ENCODE peak calls at places on chromosome 17, in eight cellular contexts. X is stimulated activated CD4-positive, alpha-beta T cell treated with anti-CD3 and anti-CD28 coated beads, Interleukin-2, amount 100 ng/mL, for 48 hours; O is T-helper 1 cell; Y is EH; R is AG09319; V is thoracic aorta; D is fibroblast of lung; M is activated T-helper 1 cell treated with anti-CD3 and anti-CD28 coated beads, Interleukin-2, amount 50 U/mL, for 16 hours. N is an unnamed sample.

GRCh38 chr17:40130352-40131042 is 8.7 kb downstream of the MSL1 start:
- DNase-seq in X (no peak), O (no peak), Y (no peak), R (no peak), V (no peak), D (no peak), M (no peak), N (no peak)

GRCh38 chr17:79991924-79992656 is 43.6 kb downstream of the TBC1D16 start:
- DNase-seq in X (no peak), O (no peak), Y (peak), R (no peak), V (no peak), D (no peak), M (no peak), N (no peak)

GRCh38 chr17:1779571-1780074 is 17.8 kb downstream of the SERPINF1 start:
- DNase-seq in X (no peak), O (no peak), Y (peak), R (peak), V (no peak), D (peak), M (no peak), N (no peak)

GRCh38 chr17:13931111-13931526 is 138.2 kb upstream of the COX10 start:
- DNase-seq in X (no peak), O (no peak), Y (peak), R (peak), V (no peak), D (peak), M (no peak), N (no peak)

GRCh38 chr17:10266477-10266876 is 68.1 kb upstream of the GAS7 start:
- DNase-seq in X (no peak), O (no peak), Y (no peak), R (no peak), V (no peak), D (no peak), M (no peak), N (no peak)

GRCh38 chr17:73773702-73774101 is 129.5 kb upstream of the SDK2 start:
- DNase-seq in X (no peak), O (no peak), Y (no peak), R (no peak), V (no peak), D (peak), M (no peak), N (no peak)

GRCh38 chr17:81735181-81736102 is 23.4 kb downstream of the SLC25A10 start:
- DNase-seq in X (no peak), O (no peak), Y (peak), R (no peak), V (no peak), D (peak), M (no peak), N (no peak)

GRCh38 chr17:42422412-42422957 is 571 bp downstream of the CAVIN1 start:
- DNase-seq in X (peak), O (no peak), Y (peak), R (no peak), V (no peak), D (peak), M (no peak), N (no peak)

GRCh38 chr17:59365383-59365981 is 34.0 kb downstream of the YPEL2 start:
- DNase-seq in X (no peak), O (no peak), Y (no peak), R (no peak), V (no peak), D (no peak), M (no peak), N (no peak)

GRCh38 chr17:77867976-77868713 is 90.4 kb upstream of the TNRC6C start:
- DNase-seq in X (no peak), O (no peak), Y (no peak), R (no peak), V (no peak), D (no peak), M (no peak), N (no peak)

GRCh38 chr17:55577011-55577586 is 65.8 kb upstream of the SMIM36 start:
- DNase-seq in X (peak), O (no peak), Y (peak), R (no peak), V (no peak), D (peak), M (peak), N (no peak)

GRCh38 chr17:40290629-40291296 is 3.1 kb downstream of the CDC6 start:
- DNase-seq in X (no peak), O (no peak), Y (peak), R (peak), V (no peak), D (peak), M (no peak), N (no peak)

GRCh38 chr17:48909796-48910195 is 1.6 kb downstream of the UBE2Z start:
- DNase-seq in X (no peak), O (no peak), Y (no peak), R (no peak), V (no peak), D (no peak), M (no peak), N (no peak)

GRCh38 chr17:39617446-39618251 is 9.1 kb upstream of the PPP1R1B start:
- DNase-seq in X (peak), O (peak), Y (peak), R (peak), V (no peak), D (peak), M (peak), N (peak)

GRCh38 chr17:31092475-31093064 is 2.2 kb upstream of the NF1 start:
- DNase-seq in X (no peak), O (no peak), Y (peak), R (no peak), V (no peak), D (no peak), M (no peak), N (no peak)

GRCh38 chr17:21186399-21187187 is 27.4 kb downstream of the TMEM11 start:
- DNase-seq in X (no peak), O (no peak), Y (no peak), R (no peak), V (no peak), D (no peak), M (no peak), N (no peak)

GRCh38 chr17:9241371-9241712 is 220.0 kb downstream of the NTN1 start:
- DNase-seq in X (no peak), O (no peak), Y (peak), R (no peak), V (no peak), D (no peak), M (no peak), N (no peak)

GRCh38 chr17:81483085-81483861 is 29.3 kb downstream of the ACTG1 start:
- DNase-seq in X (no peak), O (no peak), Y (no peak), R (no peak), V (no peak), D (no peak), M (no peak), N (no peak)

N was measured in T-helper 17 cell.